ENCODE peak calls at places on chromosomes 4 and X, in four cellular contexts. R, D, I and L are unnamed samples.
A peak's percentile ranks its signal among the peaks of the same experiment; 100 is the strongest.

GRCh38 chrX:39550795-39551361 is 546.9 kb downstream of the BCOR start:
- DNase-seq in R (no peak), D (no peak), I (no peak), L (no peak)

GRCh38 chr4:3480528-3481112 is 17.5 kb downstream of the DOK7 start:
- DNase-seq in R (peak; percentile 64), D (no peak), I (peak; percentile 64), L (peak; percentile 61)

GRCh38 chr4:25223770-25224375 is 10.0 kb upstream of the PI4K2B start:
- DNase-seq in R (peak; percentile 16), D (no peak), I (no peak), L (peak; percentile 43)

GRCh38 chr4:148441624-148441985 is 609 bp downstream of the NR3C2 start:
- DNase-seq in R (no peak), D (no peak), I (no peak), L (peak; percentile 22)

GRCh38 chrX:145923376-145923775 is 105.7 kb downstream of the SLITRK2 start:
- DNase-seq in R (no peak), D (no peak), I (no peak), L (no peak)

GRCh38 chrX:29257516-29257915 is 670.3 kb downstream of the IL1RAPL1 start:
- DNase-seq in R (peak; percentile 2), D (no peak), I (no peak), L (no peak)

GRCh38 chrX:136028383-136028984 is 43.2 kb downstream of the SLC9A6 start:
- DNase-seq in R (peak; percentile 66), D (no peak), I (peak; percentile 54), L (no peak)

GRCh38 chr4:797066-797465 is 28.9 kb downstream of the CPLX1 start:
- DNase-seq in R (no peak), D (no peak), I (no peak), L (no peak)

GRCh38 chr4:134906404-134907023 is 704.9 kb upstream of the PABPC4L start:
- DNase-seq in R (no peak), D (no peak), I (peak; percentile 27), L (no peak)

GRCh38 chr4:145886871-145887240 is 51.8 kb downstream of the ZNF827 start:
- DNase-seq in R (no peak), D (no peak), I (no peak), L (no peak)

GRCh38 chr4:141587897-141588296 is 48.5 kb upstream of the IL15 start:
- DNase-seq in R (no peak), D (no peak), I (no peak), L (peak; percentile 59)

GRCh38 chr4:185212566-185212965 is 3.2 kb downstream of the SNX25 start:
- DNase-seq in R (no peak), D (no peak), I (no peak), L (peak; percentile 43)

GRCh38 chr4:71417150-71417549 is 78.3 kb downstream of the SLC4A4 start:
- DNase-seq in R (no peak), D (no peak), I (no peak), L (no peak)

GRCh38 chrX:78673256-78673655 is 14.1 kb upstream of the RTL3 start:
- DNase-seq in R (no peak), D (no peak), I (no peak), L (peak; percentile 23)

GRCh38 chr4:123640271-123640670 is 243.7 kb downstream of the SPRY1 start:
- DNase-seq in R (peak; percentile 35), D (peak; percentile 23), I (no peak), L (peak; percentile 55)

GRCh38 chr4:113169368-113169767 is 119.9 kb downstream of the ANK2 start:
- DNase-seq in R (no peak), D (no peak), I (no peak), L (no peak)

GRCh38 chr4:11488657-11489448 is 60.2 kb upstream of the HS3ST1 start:
- DNase-seq in R (no peak), D (no peak), I (no peak), L (no peak)

GRCh38 chr4:32776435-32777203 is 2056.4 kb downstream of the PCDH7 start:
- DNase-seq in R (no peak), D (no peak), I (no peak), L (no peak)

GRCh38 chr4:11597506-11597905 is 168.8 kb upstream of the HS3ST1 start:
- DNase-seq in R (no peak), D (no peak), I (no peak), L (no peak)

GRCh38 chr4:56425518-56425917 is 9.9 kb downstream of the PPAT start:
- DNase-seq in R (no peak), D (no peak), I (no peak), L (no peak)

GRCh38 chr4:133513891-133514290 is 364.8 kb downstream of the PCDH10 start:
- DNase-seq in R (no peak), D (no peak), I (no peak), L (no peak)

GRCh38 chr4:146243141-146243882 is 29.0 kb downstream of the REELD1 start:
- DNase-seq in R (no peak), D (no peak), I (no peak), L (no peak)

GRCh38 chr4:183580370-183580769 is 75.5 kb downstream of the ING2 start:
- DNase-seq in R (no peak), D (no peak), I (no peak), L (no peak)

GRCh38 chr4:153242848-153243324 is 38.6 kb downstream of the TRIM2 start:
- DNase-seq in R (no peak), D (no peak), I (no peak), L (no peak)

GRCh38 chr4:143184503-143185252 is at the start of gene USP38:
- DNase-seq in R (peak; percentile 91), D (peak; percentile 76), I (peak; percentile 90), L (peak; percentile 94)

GRCh38 chrX:18709833-18710232 is 2.4 kb downstream of the PPEF1 start:
- DNase-seq in R (no peak), D (no peak), I (no peak), L (no peak)

GRCh38 chr4:38313999-38314561 is 349.9 kb upstream of the KLF3 start:
- DNase-seq in R (peak; percentile 39), D (no peak), I (peak; percentile 78), L (peak; percentile 73)

GRCh38 chrX:12955882-12956703 is 18.8 kb upstream of the TMSB4X start:
- DNase-seq in R (peak; percentile 82), D (no peak), I (peak; percentile 81), L (peak; percentile 79)